ENCODE peak calls at places on chromosome 16, in nine cellular contexts. O is bronchial epithelial cell; Z is tibial artery; I is stimulated activated CD4-positive, alpha-beta T cell treated with anti-CD3 and anti-CD28 coated beads, Interleukin-4, amount 100 ng/mL, for 4 hours; Y is AG09319; B is activated naive CD4-positive, alpha-beta T cell; Q is HFF-Myc; J is hippocampal formation; L is CD4-positive, alpha-beta T cell. K is an unnamed sample.

GRCh38 chr16:11125936-11126335 is 130.1 kb downstream of the SOCS1 start:
- DNase-seq in Y (no peak), B (no peak), L (no peak), Z (no peak), O (no peak), J (no peak), Q (no peak), I (no peak), K (no peak)

GRCh38 chr16:24758986-24759385 is 29.5 kb downstream of the TNRC6A start:
- DNase-seq in B (no peak), O (peak; percentile 57), I (no peak), Y (no peak), L (no peak), Q (no peak), J (no peak), Z (no peak), K (no peak)

GRCh38 chr16:83574388-83574787 is 233.4 kb upstream of the HSBP1 start:
- DNase-seq in J (no peak), Y (peak; percentile 52), I (no peak), Z (no peak), B (no peak), Q (no peak), L (no peak), O (peak; percentile 91), K (no peak)

GRCh38 chr16:35449663-35450062 is 1990.3 kb downstream of the TP53TG3F start:
- DNase-seq in O (no peak), J (no peak), I (no peak), Y (no peak), Z (no peak), Q (no peak), L (no peak), B (no peak), K (no peak)

GRCh38 chr16:57593021-57593420 is 35.4 kb upstream of the ADGRG1 start:
- DNase-seq in J (no peak), L (no peak), Z (no peak), O (no peak), Y (no peak), Q (no peak), B (no peak), I (no peak), K (no peak)

GRCh38 chr16:9772526-9772925 is 409.7 kb downstream of the GRIN2A start:
- DNase-seq in Z (no peak), B (no peak), J (no peak), Y (no peak), O (no peak), L (no peak), Q (no peak), I (no peak), K (no peak)

GRCh38 chr16:84507011-84507982 is 2.8 kb upstream of the MEAK7 start:
- DNase-seq in Y (no peak), B (no peak), Q (no peak), O (no peak), J (no peak), I (no peak), Z (no peak), L (no peak), K (no peak)

GRCh38 chr16:87146676-87147075 is 170.5 kb downstream of the C16orf95 start:
- DNase-seq in O (no peak), Q (no peak), L (no peak), B (no peak), J (no peak), Y (no peak), I (no peak), Z (no peak), K (no peak)

GRCh38 chr16:88454315-88455057 is 1.4 kb downstream of the ZFPM1 start:
- DNase-seq in Q (no peak), O (peak; percentile 5), L (peak; percentile 30), B (no peak), Y (no peak), J (no peak), I (peak; percentile 26), Z (no peak), K (no peak)